ENCODE peak calls at places on chromosomes 11 and 22, in nine cellular contexts. M, Z, J, C, L, T, F, N and A are unnamed samples.

GRCh38 chr11:96338910-96339703 is 3.9 kb downstream of the MAML2 start:
- DNase-seq in M (peak; percentile 84), Z (no peak), J (no peak), C (peak; percentile 33), L (peak; percentile 85), T (peak; percentile 33), F (no peak), N (no peak), A (peak; percentile 46)

GRCh38 chr22:29149841-29150555 is 55.7 kb upstream of the EMID1 start:
- DNase-seq in M (no peak), Z (no peak), J (no peak), C (no peak), L (peak; percentile 68), T (peak; percentile 26), F (no peak), N (no peak), A (no peak)

GRCh38 chr22:29697853-29698598 is 21.8 kb upstream of the CABP7 start:
- DNase-seq in M (no peak), Z (no peak), J (no peak), C (no peak), L (no peak), T (no peak), F (no peak), N (no peak), A (no peak)

GRCh38 chr11:65325435-65325834 is 8.2 kb upstream of the DPF2 start:
- DNase-seq in M (no peak), Z (no peak), J (no peak), C (no peak), L (no peak), T (no peak), F (no peak), N (no peak), A (no peak)

GRCh38 chr11:116595305-116595880 is 177.4 kb downstream of the BUD13 start:
- DNase-seq in M (no peak), Z (no peak), J (no peak), C (no peak), L (peak; percentile 15), T (no peak), F (no peak), N (no peak), A (no peak)

GRCh38 chr22:32584650-32585049 is 110.0 kb downstream of the FBXO7 start:
- DNase-seq in M (peak; percentile 64), Z (no peak), J (no peak), C (no peak), L (no peak), T (peak; percentile 76), F (no peak), N (no peak), A (no peak)

GRCh38 chr22:32674925-32675825 is 126.3 kb upstream of the TIMP3 start:
- DNase-seq in M (no peak), Z (no peak), J (peak; percentile 38), C (no peak), L (no peak), T (no peak), F (no peak), N (no peak), A (no peak)

GRCh38 chr11:125947419-125948277 is 1.8 kb downstream of the VSIG10L2 start:
- DNase-seq in M (no peak), Z (no peak), J (no peak), C (no peak), L (no peak), T (no peak), F (no peak), N (no peak), A (no peak)

GRCh38 chr11:93766504-93766903 is 17.6 kb upstream of the MED17 start:
- DNase-seq in M (no peak), Z (no peak), J (no peak), C (no peak), L (no peak), T (no peak), F (no peak), N (no peak), A (no peak)

GRCh38 chr11:48031602-48032001 is 51.2 kb downstream of the PTPRJ start:
- DNase-seq in M (no peak), Z (no peak), J (no peak), C (no peak), L (no peak), T (no peak), F (no peak), N (no peak), A (no peak)
- H3K4me1 ChIP-seq in M (peaks cover 10% of the 10 kb centered on the region), Z (peaks cover 5% of the 10 kb centered on the region), J (no peaks in the 10 kb centered on the region), C (peaks cover 1% of the 10 kb centered on the region), L (peaks cover 100% of the 10 kb centered on the region), T (no peaks in the 10 kb centered on the region), F (peaks cover 90% of the 10 kb centered on the region), N (no peaks in the 10 kb centered on the region), A (no peaks in the 10 kb centered on the region)

GRCh38 chr11:114165326-114166230 is 106.1 kb downstream of the ZBTB16 start:
- DNase-seq in M (no peak), Z (peak; percentile 48), J (no peak), C (no peak), L (no peak), T (no peak), F (no peak), N (no peak), A (no peak)

GRCh38 chr11:114168086-114168448 is 108.6 kb downstream of the ZBTB16 start:
- DNase-seq in M (no peak), Z (no peak), J (no peak), C (no peak), L (no peak), T (no peak), F (no peak), N (no peak), A (no peak)

GRCh38 chr11:114167355-114168085 is 108.0 kb downstream of the ZBTB16 start:
- DNase-seq in M (no peak), Z (no peak), J (no peak), C (no peak), L (no peak), T (no peak), F (no peak), N (no peak), A (no peak)

GRCh38 chr11:114166389-114166788 is 106.9 kb downstream of the ZBTB16 start:
- DNase-seq in M (no peak), Z (no peak), J (no peak), C (no peak), L (no peak), T (no peak), F (no peak), N (no peak), A (no peak)

GRCh38 chr11:114166897-114167323 is 107.4 kb downstream of the ZBTB16 start:
- DNase-seq in M (peak; percentile 63), Z (peak; percentile 77), J (no peak), C (no peak), L (no peak), T (peak; percentile 79), F (no peak), N (no peak), A (no peak)
- TF ChIP-seq POLR2A in M (no peak), Z (no peak), J (peak; percentile 39), C (no peak), L (no peak), T (peak; percentile 40), F (no peak), N (no peak), A (no peak)

GRCh38 chr11:1485504-1485885 is 1.1 kb downstream of the MOB2 start:
- DNase-seq in M (no peak), Z (no peak), J (no peak), C (no peak), L (peak; percentile 68), T (no peak), F (no peak), N (no peak), A (no peak)

GRCh38 chr11:1484061-1484671 is 2.4 kb downstream of the MOB2 start:
- DNase-seq in M (no peak), Z (no peak), J (peak; percentile 11), C (no peak), L (peak; percentile 52), T (no peak), F (no peak), N (no peak), A (peak; percentile 7)

GRCh38 chr11:1486054-1486825 is at the start of gene MOB2:
- DNase-seq in M (peak; percentile 4), Z (no peak), J (peak; percentile 56), C (peak; percentile 47), L (peak; percentile 79), T (no peak), F (peak; percentile 83), N (peak; percentile 65), A (peak; percentile 62)

GRCh38 chr11:1483445-1483961 is 3.1 kb downstream of the MOB2 start:
- DNase-seq in M (no peak), Z (no peak), J (peak; percentile 15), C (no peak), L (peak; percentile 49), T (no peak), F (no peak), N (no peak), A (no peak)

DNA sequence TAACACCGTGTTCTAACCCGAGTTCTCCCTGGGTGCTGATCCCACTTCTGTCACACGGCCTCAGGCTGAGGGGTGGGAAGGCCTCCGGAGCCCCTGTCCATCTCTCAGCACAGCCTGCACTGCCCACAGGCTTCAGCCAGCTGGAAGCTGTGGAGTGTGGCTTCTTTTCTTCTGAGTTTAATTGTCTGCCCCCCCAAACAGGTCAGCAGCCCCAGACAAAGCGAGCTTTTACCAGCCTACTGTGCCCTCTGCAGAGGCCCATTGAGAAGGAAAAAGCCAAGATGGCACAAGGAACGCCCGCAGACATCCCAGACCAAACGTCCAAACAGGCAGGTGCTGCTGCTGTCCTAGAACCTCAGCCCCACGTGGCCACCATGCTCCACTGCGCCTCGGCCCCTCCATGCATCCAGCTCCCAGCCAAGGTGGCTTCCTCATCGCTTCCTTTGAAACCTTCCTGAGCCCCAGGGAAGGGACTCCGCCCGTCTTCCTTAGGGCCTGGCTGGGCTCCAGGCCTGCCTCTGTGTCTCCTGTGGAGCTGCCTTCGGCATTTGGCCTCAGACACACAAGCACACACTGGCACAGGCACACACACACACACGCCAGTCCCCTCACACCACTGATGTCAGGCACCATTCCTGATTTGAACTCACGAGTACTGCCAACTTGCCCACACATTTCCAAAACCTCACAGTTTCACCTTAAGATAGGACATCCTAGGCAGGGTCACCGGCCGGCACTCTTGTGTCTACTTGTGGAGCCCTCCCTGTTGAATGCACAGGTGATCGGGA is 1.7 kb downstream of the MOB2 start:
- DNase-seq in M (no peak), Z (no peak), J (no peak), C (no peak), L (peak; percentile 69), T (no peak), F (no peak), N (no peak), A (no peak)
- H3K4me1 ChIP-seq in M (peaks cover 4% of the 10 kb centered on the region), Z (peaks cover 10% of the 10 kb centered on the region), J (no peaks in the 10 kb centered on the region), C (peaks cover 47% of the 10 kb centered on the region), L (peaks cover 93% of the 10 kb centered on the region), T (no peaks in the 10 kb centered on the region), F (peaks cover 98% of the 10 kb centered on the region), N (peaks cover 25% of the 10 kb centered on the region), A (peaks cover 39% of the 10 kb centered on the region)

DNA sequence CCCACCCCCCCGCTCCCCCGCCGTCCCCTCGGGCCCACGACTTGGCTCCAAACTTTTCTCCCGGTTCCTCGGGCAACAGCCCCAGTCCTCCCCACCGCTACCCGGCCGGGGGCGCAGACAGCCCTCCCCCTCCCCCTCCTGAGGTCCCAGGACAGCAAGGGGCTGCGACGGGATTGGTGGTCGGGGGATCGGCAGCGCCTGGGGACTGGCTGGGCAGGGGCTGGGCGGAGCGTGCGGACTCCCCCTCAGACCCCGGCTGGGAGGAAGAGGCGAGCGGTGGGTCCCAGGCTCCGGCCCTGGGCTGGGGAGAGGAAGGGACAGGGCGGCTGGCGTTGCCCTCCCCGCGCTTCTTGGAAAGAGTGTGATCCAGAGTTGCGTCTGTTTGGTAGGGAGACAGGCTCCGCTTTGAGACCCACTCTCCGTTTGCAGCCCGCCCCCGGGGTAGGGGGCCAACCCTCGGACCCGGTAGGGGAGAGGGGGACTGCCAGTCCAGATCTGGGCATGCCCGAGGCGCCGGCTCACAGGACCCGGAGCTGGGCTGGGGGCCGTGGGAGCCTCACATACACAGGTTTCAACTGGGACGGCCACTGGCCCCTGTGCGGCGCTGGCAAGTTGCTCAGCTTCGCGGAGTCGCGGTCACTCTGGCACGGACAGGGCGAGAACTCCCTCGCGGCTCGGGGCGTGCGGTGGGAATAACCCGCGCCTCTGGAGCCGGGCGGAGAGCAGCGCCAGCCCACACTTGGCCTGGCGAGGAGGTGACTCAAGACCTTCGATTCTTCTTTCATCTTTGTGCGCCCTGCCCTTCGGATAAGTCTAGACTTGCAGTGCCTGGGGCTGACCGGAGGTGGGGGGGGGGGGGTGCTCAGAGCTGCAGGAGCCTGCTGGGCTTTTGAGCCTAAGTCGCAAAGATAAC is 1.0 kb downstream of the TSKU start:
- DNase-seq in M (peak; percentile 84), Z (peak; percentile 50), J (peak; percentile 85), C (peak; percentile 88), L (peak; percentile 74), T (no peak), F (peak; percentile 56), N (peak; percentile 63), A (peak; percentile 35)
- TF ChIP-seq POLR2A in M (peak; percentile 93), Z (peak; percentile 62), J (peak; percentile 20), C (peak; percentile 12), L (no peak), T (peak; percentile 12), F (no peak), N (peak; percentile 34), A (peak; percentile 43)